ENCODE peak calls at places on chromosomes 5 and 9, in four cellular contexts. X is cardiac septum, N is Ammon's horn, M is HT1080. D is an unnamed sample.
A peak's percentile ranks its signal among the peaks of the same experiment; 100 is the strongest.

GRCh38 chr5:96331681-96332361 is 101.2 kb downstream of the PCSK1 start:
- DNase-seq in X (no peak), N (no peak), M (no peak), D (no peak)

GRCh38 chr9:95147452-95147851 is 170.1 kb downstream of the FANCC start:
- DNase-seq in X (no peak), N (no peak), M (no peak), D (no peak)

GRCh38 chr9:126724226-126724625 is 80.6 kb upstream of the ZBTB43 start:
- DNase-seq in X (no peak), N (no peak), M (peak; percentile 23), D (no peak)

GRCh38 chr5:60522299-60522915 is 177.6 kb downstream of the DEPDC1B start:
- DNase-seq in X (no peak), N (no peak), M (peak; percentile 69), D (no peak)

GRCh38 chr5:1510631-1511030 is 13.1 kb downstream of the LPCAT1 start:
- DNase-seq in X (peak; percentile 68), N (no peak), M (no peak), D (no peak)

GRCh38 chr9:121567142-121568100 is 67.8 kb upstream of the GGTA1 start:
- DNase-seq in X (no peak), N (no peak), M (no peak), D (no peak)

GRCh38 chr9:9299134-9299533 is 1313.7 kb downstream of the PTPRD start:
- DNase-seq in X (no peak), N (no peak), M (peak; percentile 1), D (no peak)

GRCh38 chr5:73419414-73420390 is 28.9 kb downstream of the FOXD1 start:
- DNase-seq in X (no peak), N (no peak), M (no peak), D (no peak)

GRCh38 chr9:105883847-105884246 is 189.5 kb downstream of the TMEM38B start:
- DNase-seq in X (no peak), N (no peak), M (peak; percentile 67), D (no peak)

GRCh38 chr5:115961413-115962238 is 649 bp upstream of the LVRN start:
- DNase-seq in X (no peak), N (no peak), M (no peak), D (no peak)

GRCh38 chr5:147417133-147417813 is 92.6 kb downstream of the DPYSL3 start:
- DNase-seq in X (no peak), N (no peak), M (no peak), D (no peak)

GRCh38 chr9:124503713-124504529 is 3.3 kb downstream of the NR5A1 start:
- DNase-seq in X (no peak), N (no peak), M (no peak), D (no peak)

GRCh38 chr9:136399176-136400037 is 563 bp downstream of the SNAPC4 start:
- DNase-seq in X (no peak), N (no peak), M (no peak), D (no peak)

GRCh38 chr5:167716376-167716775 is 575.1 kb upstream of the WWC1 start:
- DNase-seq in X (no peak), N (no peak), M (no peak), D (no peak)

GRCh38 chr9:130707225-130707976 is 13.8 kb downstream of the EXOSC2 start:
- DNase-seq in X (no peak), N (peak; percentile 57), M (peak; percentile 51), D (no peak)

GRCh38 chr9:129338701-129339445 is 160.8 kb upstream of the IER5L start:
- DNase-seq in X (no peak), N (no peak), M (no peak), D (no peak)

GRCh38 chr5:130836729-130837660 is 328.1 kb downstream of the HINT1 start:
- DNase-seq in X (no peak), N (peak; percentile 5), M (peak; percentile 23), D (no peak)